ENCODE peak calls at places on chromosomes 5 and 9, in four cellular contexts. N is SHP77 treated with DMSO at 0.1 percent for 48 hours, G is left colon, V is Daoy. E is an unnamed sample.

GRCh38 chr5:103617913-103618312 is 55.3 kb upstream of the NUDT12 start:
- DNase-seq in N (no peak), G (no peak), V (no peak), E (no peak)

GRCh38 chr5:132905938-132906337 is 32.5 kb downstream of the LEAP2 start:
- DNase-seq in N (peak), G (no peak), V (no peak), E (no peak)

GRCh38 chr5:6837519-6838110 is 124.4 kb downstream of the TENT4A start:
- DNase-seq in N (no peak), G (no peak), V (no peak), E (peak)

GRCh38 chr9:127921592-127922120 is 4.8 kb upstream of the ST6GALNAC4 start:
- DNase-seq in N (no peak), G (peak), V (peak), E (peak)

GRCh38 chr9:91572044-91572443 is 148.4 kb upstream of the NFIL3 start:
- DNase-seq in N (no peak), G (no peak), V (no peak), E (no peak)

GRCh38 chr5:119353213-119353612 is 2.6 kb upstream of the TNFAIP8 start:
- DNase-seq in N (no peak), G (no peak), V (no peak), E (no peak)

GRCh38 chr5:129474544-129474943 is 14.4 kb downstream of the ADAMTS19 start:
- DNase-seq in N (no peak), G (no peak), V (no peak), E (no peak)

GRCh38 chr5:73218552-73219171 is 45.7 kb downstream of the TMEM174 start:
- DNase-seq in N (no peak), G (no peak), V (peak), E (no peak)

GRCh38 chr5:143496928-143497327 is 93.4 kb upstream of the NR3C1 start:
- DNase-seq in N (no peak), G (no peak), V (no peak), E (no peak)

GRCh38 chr9:13960011-13960765 is 353.8 kb downstream of the NFIB start:
- DNase-seq in N (no peak), G (no peak), V (no peak), E (no peak)

GRCh38 chr9:128702445-128702948 is at the start of gene PKN3:
- DNase-seq in N (peak), G (peak), V (peak), E (peak)

GRCh38 chr9:100575765-100576368 is 2.0 kb upstream of the CAVIN4 start:
- DNase-seq in N (no peak), G (no peak), V (peak), E (no peak)

GRCh38 chr9:74095925-74096324 is 401.2 kb upstream of the RORB start:
- DNase-seq in N (no peak), G (no peak), V (no peak), E (no peak)

GRCh38 chr9:101995231-101995630 is 256.8 kb upstream of the GRIN3A start:
- DNase-seq in N (no peak), G (no peak), V (no peak), E (no peak)

GRCh38 chr9:136776947-136777346 is 12.6 kb upstream of the LCN15 start:
- DNase-seq in N (no peak), G (no peak), V (no peak), E (no peak)

GRCh38 chr9:21919377-21920362 is 74.5 kb downstream of the CDKN2A start:
- DNase-seq in N (no peak), G (no peak), V (no peak), E (no peak)

GRCh38 chr9:15033316-15033715 is 123.1 kb upstream of the FREM1 start:
- DNase-seq in N (no peak), G (no peak), V (no peak), E (no peak)

GRCh38 chr5:15993334-15993733 is 186.3 kb downstream of the MARCHF11 start:
- DNase-seq in N (no peak), G (no peak), V (peak), E (no peak)

GRCh38 chr5:181191526-181192336 is 13.3 kb downstream of the TRIM7 start:
- DNase-seq in N (no peak), G (peak), V (peak), E (peak)

GRCh38 chr9:21559402-21560280 is 77.5 kb upstream of the IFNE start:
- DNase-seq in N (no peak), G (peak), V (no peak), E (peak)

GRCh38 chr9:21030389-21031035 is 928 bp downstream of the HACD4 start:
- DNase-seq in N (no peak), G (no peak), V (no peak), E (no peak)

GRCh38 chr9:114958021-114958846 is 27.8 kb upstream of the TNFSF8 start:
- DNase-seq in N (no peak), G (peak), V (no peak), E (peak)

E was measured in Peyer's patch.